ENCODE peak calls at places on chromosomes 5 and 9, in four cellular contexts. G is heart left ventricle; C is effector memory CD4-positive, alpha-beta T cell; P is upper lobe of right lung. W is an unnamed sample. For H3K27me3 and H3K4me1, the result is how much of the 10 kb centered on the place peaks cover.

GRCh38 chr5:10682429-10682746 is 78.6 kb downstream of the DAP start:
- DNase-seq in G (no peak), C (no peak), P (no peak), W (no peak)

GRCh38 chr9:133436706-133437105 is 14.5 kb downstream of the ADAMTS13 start:
- DNase-seq in G (no peak), C (no peak), P (no peak), W (no peak)

GRCh38 chr5:79521156-79521555 is 7.2 kb upstream of the HOMER1 start:
- DNase-seq in G (no peak), C (no peak), P (no peak), W (no peak)

GRCh38 chr5:140108093-140109049 is 5.5 kb upstream of the PURA start:
- DNase-seq in G (peak), C (no peak), P (peak), W (peak)

GRCh38 chr5:93594591-93595419 is 11.8 kb downstream of the NR2F1 start:
- DNase-seq in G (no peak), C (no peak), P (no peak), W (no peak)

GRCh38 chr9:132731230-132731629 is 61.0 kb downstream of the GTF3C4 start:
- DNase-seq in G (no peak), C (no peak), P (no peak), W (peak)

GRCh38 chr5:31251032-31251431 is 57.5 kb downstream of the CDH6 start:
- DNase-seq in G (no peak), C (no peak), P (no peak), W (no peak)

GRCh38 chr5:3899093-3899492 is 303.5 kb downstream of the IRX1 start:
- DNase-seq in G (no peak), C (no peak), P (no peak), W (no peak)

GRCh38 chr5:73828465-73828864 is 202.5 kb downstream of the ARHGEF28 start:
- DNase-seq in G (no peak), C (no peak), P (no peak), W (no peak)

GRCh38 chr5:174552428-174552827 is 172.0 kb upstream of the MSX2 start:
- DNase-seq in G (no peak), C (no peak), P (no peak), W (no peak)
- H3K27me3 ChIP-seq in G (under half), C (under half), P (under half), W (under half)

DNA sequence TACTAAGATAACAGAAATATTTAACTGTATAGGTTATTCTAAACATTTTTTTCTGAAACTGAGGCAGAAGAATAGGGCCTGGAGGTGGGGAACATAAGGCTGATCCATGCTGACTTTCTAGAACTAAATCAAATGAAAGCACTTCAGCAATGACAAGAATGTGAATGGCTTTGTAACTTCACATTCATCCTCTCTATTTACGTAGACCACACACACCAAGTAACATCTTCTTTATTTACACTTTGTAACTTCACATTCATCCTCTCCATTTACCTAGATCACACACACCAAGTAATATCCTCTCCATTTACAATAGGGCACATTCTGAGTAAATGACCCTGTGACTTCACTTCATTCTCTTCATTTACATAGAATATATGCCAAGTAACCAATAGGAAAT is 251.8 kb upstream of the CDH9 start:
- DNase-seq in G (no peak), C (no peak), P (no peak), W (no peak)
- H3K27ac ChIP-seq in G (no peak), C (no peak), P (no peak), W (no peak)

GRCh38 chr9:130172858-130173461 is 756 bp downstream of the NCS1 start:
- DNase-seq in G (no peak), C (peak), P (no peak), W (peak)

GRCh38 chr9:130173462-130173876 is 1.3 kb downstream of the NCS1 start:
- DNase-seq in G (no peak), C (no peak), P (no peak), W (no peak)

GRCh38 chr9:130175355-130175754 is 3.2 kb downstream of the NCS1 start:
- DNase-seq in G (peak), C (no peak), P (no peak), W (no peak)

GRCh38 chr9:130174920-130175321 is 2.7 kb downstream of the NCS1 start:
- DNase-seq in G (peak), C (no peak), P (no peak), W (peak)

DNA sequence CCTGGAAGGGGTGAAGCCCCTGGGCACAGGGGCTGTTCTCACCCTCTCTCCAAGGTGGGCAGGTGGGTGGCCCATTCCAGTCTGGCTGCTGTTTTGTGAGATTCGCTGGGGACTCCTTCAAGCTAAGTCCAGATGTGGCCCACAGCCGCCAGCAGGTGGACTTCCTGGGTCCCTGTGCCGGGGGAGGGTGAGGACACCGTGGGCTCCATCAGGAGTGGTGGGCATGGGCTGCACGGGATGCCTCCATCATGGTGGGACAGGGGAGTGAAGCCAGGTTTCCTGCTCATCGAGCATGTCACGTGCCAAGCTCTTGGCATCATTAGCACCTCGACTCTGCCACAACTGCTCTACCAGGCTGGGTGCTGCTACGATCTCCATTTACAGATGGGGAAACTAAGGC is 1.8 kb downstream of the NCS1 start:
- DNase-seq in G (no peak), C (no peak), P (no peak), W (no peak)
- H3K4me1 ChIP-seq in G (under half), C (under half), P (under half), W (under half)

GRCh38 chr5:116844015-116844414 is 269.4 kb upstream of the SEMA6A start:
- DNase-seq in G (no peak), C (no peak), P (no peak), W (no peak)
- H3K27me3 ChIP-seq in G (under half), C (under half), P (under half), W (under half)

GRCh38 chr9:122819791-122820489 is 8.4 kb downstream of the PDCL start:
- DNase-seq in G (no peak), C (no peak), P (no peak), W (no peak)
- H3K27ac ChIP-seq in G (peak), C (peak), P (peak), W (no peak)

GRCh38 chr5:173925449-173926071 is 37.4 kb downstream of the CPEB4 start:
- DNase-seq in G (peak), C (no peak), P (no peak), W (peak)
- H3K4me1 ChIP-seq in G (half or more), C (under half), P (half or more), W (under half)

GRCh38 chr9:21383627-21384026 is 1.6 kb downstream of the IFNA2 start:
- DNase-seq in G (no peak), C (no peak), P (no peak), W (no peak)
- H3K27me3 ChIP-seq in G (half or more), C (under half), P (under half), W (under half)

DNA sequence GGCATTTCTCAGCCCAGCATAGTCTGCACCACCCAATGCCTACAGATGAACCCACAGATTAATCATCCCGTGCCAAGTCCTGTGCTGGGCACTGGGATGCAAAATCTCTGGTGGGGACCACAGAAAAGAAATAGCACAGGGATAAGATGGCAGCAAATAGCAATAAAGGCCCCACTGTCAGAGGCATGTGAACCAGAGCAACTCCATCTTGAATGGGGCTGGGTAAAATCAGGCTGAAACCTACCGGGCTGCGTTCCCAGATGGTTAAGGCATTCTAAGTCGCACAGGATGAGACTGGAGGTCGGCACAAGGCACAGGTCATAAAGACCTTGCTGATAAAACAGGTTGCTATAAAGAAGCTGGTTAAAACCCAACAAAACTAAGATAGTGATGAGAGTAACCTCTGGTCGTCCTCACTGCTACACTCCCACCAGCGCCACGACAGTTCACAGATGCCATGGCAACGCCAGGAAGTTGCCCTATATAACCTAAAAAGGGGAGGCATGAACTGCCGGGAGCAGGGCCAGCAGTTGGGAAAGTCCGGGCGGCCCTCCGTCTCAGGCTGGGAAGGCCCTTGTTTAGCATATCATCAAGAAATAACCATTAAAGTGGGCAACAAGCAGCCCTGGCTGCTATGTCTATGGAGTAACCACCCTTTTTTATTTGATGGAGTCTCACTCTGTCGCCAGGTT is 65.2 kb downstream of the C9orf50 start:
- DNase-seq in G (no peak), C (no peak), P (no peak), W (peak)
- H3K27ac ChIP-seq in G (no peak), C (no peak), P (no peak), W (no peak)

GRCh38 chr5:179265529-179266290 is 79.6 kb downstream of the ADAMTS2 start:
- DNase-seq in G (peak), C (no peak), P (peak), W (peak)

GRCh38 chr5:179266291-179267070 is 78.8 kb downstream of the ADAMTS2 start:
- DNase-seq in G (no peak), C (no peak), P (peak), W (peak)

GRCh38 chr5:179268399-179268952 is 76.8 kb downstream of the ADAMTS2 start:
- DNase-seq in G (no peak), C (no peak), P (peak), W (peak)

GRCh38 chr5:179267671-179268071 is 77.6 kb downstream of the ADAMTS2 start:
- DNase-seq in G (no peak), C (no peak), P (peak), W (peak)

DNA sequence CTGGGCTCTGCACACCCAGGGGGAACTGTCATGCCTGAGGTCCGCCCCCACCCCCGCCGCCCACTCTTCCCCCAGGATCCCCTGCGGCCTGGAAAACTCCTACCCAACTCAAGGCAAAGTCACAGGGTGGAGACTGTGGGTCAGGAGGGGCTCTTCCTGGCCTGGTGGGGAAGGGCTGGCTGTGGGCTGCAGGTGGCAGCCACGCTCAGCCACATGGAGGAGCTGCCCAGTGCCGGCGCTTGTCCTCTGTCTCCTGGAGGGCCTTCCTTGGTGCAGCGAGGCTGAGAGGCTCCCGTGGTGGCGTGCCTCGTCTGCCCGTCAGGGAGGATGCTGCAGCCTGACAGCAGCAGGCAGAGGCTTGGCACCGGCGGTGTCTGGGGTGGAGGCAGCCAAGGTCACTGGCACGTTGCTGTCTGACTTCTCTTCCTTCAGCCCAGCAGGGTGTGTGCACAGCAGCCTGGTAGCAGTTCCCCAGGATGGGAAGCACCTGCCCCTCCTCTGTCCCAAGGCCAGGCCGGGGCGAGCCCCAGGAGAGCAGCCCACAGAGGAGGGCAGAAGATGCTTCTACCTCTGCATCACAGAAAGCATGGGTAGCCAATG is 78.1 kb downstream of the ADAMTS2 start:
- DNase-seq in G (no peak), C (no peak), P (peak), W (peak)
- H3K4me1 ChIP-seq in G (half or more), C (under half), P (half or more), W (under half)